ENCODE peak calls at places on chromosome 10, in six cellular contexts. F is CD4-positive, alpha-beta T cell; X is GM13977; N is heart right ventricle; C is endothelial cell; K is PC-9. H is an unnamed sample.

GRCh38 chr10:4982764-4983226 is 19.6 kb downstream of the AKR1C1 start:
- DNase-seq in C (no peak), F (no peak), N (no peak), K (no peak), X (no peak), H (no peak)

GRCh38 chr10:81978238-81978637 is 103.2 kb downstream of the NRG3 start:
- DNase-seq in C (peak; percentile 14), K (no peak), N (no peak), X (peak; percentile 10), F (no peak), H (peak; percentile 10)

GRCh38 chr10:61943699-61944444 is 42.4 kb downstream of the ARID5B start:
- DNase-seq in K (peak; percentile 88), N (no peak), F (no peak), C (no peak), X (peak; percentile 35), H (peak; percentile 26)

GRCh38 chr10:75957321-75957720 is 525.9 kb downstream of the LRMDA start:
- DNase-seq in C (no peak), F (no peak), N (no peak), K (no peak), X (no peak), H (no peak)

GRCh38 chr10:49071221-49071761 is 44.0 kb downstream of the VSTM4 start:
- DNase-seq in F (no peak), C (no peak), K (no peak), X (no peak), N (no peak), H (no peak)

GRCh38 chr10:52170776-52171175 is 143.3 kb upstream of the DKK1 start:
- DNase-seq in F (no peak), N (no peak), K (no peak), C (no peak), X (no peak), H (no peak)

GRCh38 chr10:120641695-120642094 is 184.7 kb downstream of the PLPP4 start:
- DNase-seq in F (no peak), K (no peak), X (no peak), C (no peak), N (no peak), H (no peak)

GRCh38 chr10:84267503-84268126 is 22.8 kb downstream of the RGR start:
- DNase-seq in F (peak; percentile 42), K (no peak), N (no peak), X (peak; percentile 42), C (peak; percentile 79), H (peak; percentile 53)

GRCh38 chr10:96319754-96320514 is 15.7 kb downstream of the DNTT start:
- DNase-seq in K (no peak), X (no peak), F (no peak), N (no peak), C (no peak), H (no peak)

GRCh38 chr10:69642747-69643146 is 12.7 kb downstream of the FAM241B start:
- DNase-seq in X (no peak), K (no peak), N (no peak), F (no peak), C (no peak), H (no peak)

GRCh38 chr10:3779146-3779707 is 5.8 kb downstream of the KLF6 start:
- DNase-seq in K (no peak), F (no peak), N (no peak), C (no peak), X (no peak), H (no peak)

GRCh38 chr10:100510533-100511308 is 8.9 kb downstream of the SEC31B start:
- DNase-seq in F (peak; percentile 31), N (no peak), C (no peak), K (peak; percentile 76), X (no peak), H (no peak)

GRCh38 chr10:21015838-21016237 is 118.7 kb upstream of the NEBL start:
- DNase-seq in C (no peak), X (no peak), F (no peak), N (no peak), K (no peak), H (no peak)

GRCh38 chr10:86512137-86512536 is 9.5 kb downstream of the WAPL start:
- DNase-seq in F (no peak), K (no peak), C (no peak), N (no peak), X (no peak), H (no peak)

GRCh38 chr10:77386833-77387232 is 250.8 kb downstream of the KCNMA1 start:
- DNase-seq in K (no peak), N (no peak), X (no peak), F (no peak), C (no peak), H (no peak)

GRCh38 chr10:373015-373414 is 237.8 kb downstream of the ZMYND11 start:
- DNase-seq in F (no peak), N (no peak), K (no peak), C (no peak), X (no peak), H (no peak)

GRCh38 chr10:101120884-101121660 is 10.0 kb upstream of the TLX1 start:
- DNase-seq in K (no peak), N (no peak), X (peak; percentile 60), F (peak; percentile 41), C (no peak), H (peak; percentile 76)

GRCh38 chr10:43225787-43226153 is 41.1 kb downstream of the RASGEF1A start:
- DNase-seq in K (no peak), C (peak; percentile 2), N (no peak), F (no peak), X (no peak), H (no peak)

GRCh38 chr10:132847856-132848255 is 61.9 kb upstream of the NKX6-2 start:
- DNase-seq in X (no peak), K (no peak), C (no peak), N (no peak), F (no peak), H (no peak)

GRCh38 chr10:27741173-27742091 is 4.2 kb downstream of the MKX start:
- DNase-seq in F (no peak), X (no peak), K (no peak), C (peak; percentile 11), N (no peak), H (peak; percentile 14)

GRCh38 chr10:24456319-24456718 is 247.4 kb downstream of the KIAA1217 start:
- DNase-seq in N (no peak), X (no peak), F (no peak), C (no peak), K (peak; percentile 62), H (no peak)

GRCh38 chr10:118956253-118957140 is 73.0 kb upstream of the NANOS1 start:
- DNase-seq in N (no peak), F (no peak), C (no peak), X (no peak), K (no peak), H (peak; percentile 6)

GRCh38 chr10:87675396-87676376 is 16.0 kb downstream of the PAPSS2 start:
- DNase-seq in K (peak; percentile 82), F (no peak), X (no peak), N (no peak), C (no peak), H (no peak)

GRCh38 chr10:3231951-3232730 is 59.6 kb upstream of the PITRM1 start:
- DNase-seq in F (no peak), C (no peak), K (no peak), N (no peak), X (no peak), H (no peak)

GRCh38 chr10:89001428-89002072 is 11.0 kb downstream of the FAS start:
- DNase-seq in F (no peak), K (no peak), X (no peak), N (no peak), C (no peak), H (no peak)

GRCh38 chr10:5532618-5533097 is 7.9 kb downstream of the CALML3 start:
- DNase-seq in C (no peak), X (no peak), N (no peak), K (no peak), F (no peak), H (no peak)

GRCh38 chr10:47062801-47063200 is 151.6 kb downstream of the PTPN20 start:
- DNase-seq in N (no peak), X (no peak), C (no peak), F (no peak), K (no peak), H (no peak)
- TF ChIP-seq CTCF in N (no peak), X (no peak), C (no peak), F (no peak), K (no peak), H (no peak)

DNA sequence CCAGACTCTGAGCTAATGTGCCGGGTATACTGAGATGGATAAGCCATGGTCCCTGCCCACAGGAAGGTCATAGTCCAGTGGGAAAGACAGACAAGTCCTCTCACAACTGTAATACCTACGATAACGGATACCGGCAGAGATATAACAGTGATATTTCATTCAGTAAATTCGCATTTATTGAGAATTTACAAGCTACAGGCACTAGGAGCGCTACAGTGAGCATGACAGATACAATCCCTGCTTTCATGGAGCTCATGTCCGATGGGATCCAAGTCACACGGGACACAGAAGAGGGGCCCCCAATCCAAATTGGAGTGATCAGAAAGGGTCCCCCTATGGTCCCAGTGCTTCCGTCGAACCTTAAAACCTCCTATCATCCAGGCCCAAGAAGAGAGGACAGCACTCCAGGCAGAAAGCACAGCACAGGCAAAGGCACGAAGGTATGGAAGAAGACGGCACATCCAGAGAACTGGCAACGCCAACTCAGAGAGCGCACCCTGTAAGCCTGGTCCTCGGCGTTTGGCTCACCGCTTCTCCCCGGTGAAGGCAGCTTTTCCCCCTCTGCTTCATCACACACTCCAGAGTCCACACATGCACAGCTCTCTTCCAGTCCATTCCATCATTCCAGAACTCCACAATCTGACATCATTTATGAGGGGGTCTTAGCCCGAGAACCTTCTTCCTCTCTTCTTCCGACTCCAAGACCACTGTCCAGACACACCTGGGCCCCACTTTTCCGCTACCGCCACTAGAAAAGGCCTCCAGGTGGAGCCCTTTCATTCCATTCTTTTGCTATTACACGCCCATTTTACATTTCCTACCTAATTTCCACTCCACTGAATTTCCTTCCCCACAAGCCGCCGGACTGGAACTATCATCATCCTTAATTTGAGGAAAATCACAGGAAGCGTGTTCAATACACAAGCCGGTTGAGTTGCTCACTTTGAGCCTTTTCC is 47.8 kb upstream of the NKX2-3 start:
- DNase-seq in K (no peak), N (no peak), C (peak; percentile 35), F (no peak), X (no peak), H (no peak)
- TF ChIP-seq CTCF in K (peak; percentile 38), N (no peak), C (no peak), F (no peak), X (peak; percentile 12), H (no peak)

GRCh38 chr10:122421747-122422146 is 32.7 kb upstream of the ARMS2 start:
- DNase-seq in N (no peak), X (no peak), K (no peak), C (no peak), F (no peak), H (no peak)

GRCh38 chr10:122419016-122419415 is 35.4 kb upstream of the ARMS2 start:
- DNase-seq in X (no peak), C (no peak), N (no peak), K (no peak), F (no peak), H (no peak)

GRCh38 chr10:122421054-122421625 is 33.3 kb upstream of the ARMS2 start:
- DNase-seq in C (no peak), F (no peak), X (no peak), N (no peak), K (no peak), H (no peak)

GRCh38 chr10:122419890-122420623 is 34.4 kb upstream of the ARMS2 start:
- DNase-seq in X (no peak), N (no peak), C (no peak), F (no peak), K (no peak), H (no peak)

GRCh38 chr10:122420624-122421007 is 33.8 kb upstream of the ARMS2 start:
- DNase-seq in C (no peak), F (no peak), K (no peak), X (no peak), N (no peak), H (no peak)
- TF ChIP-seq CTCF in C (no peak), F (no peak), K (no peak), X (no peak), N (no peak), H (no peak)

GRCh38 chr10:93493162-93493561 is 3.2 kb upstream of the CEP55 start:
- DNase-seq in F (no peak), X (no peak), K (no peak), C (no peak), N (no peak), H (no peak)
- TF ChIP-seq CTCF in F (no peak), X (no peak), K (no peak), C (no peak), N (no peak), H (no peak)

H was measured in GM13976.